ENCODE peak calls at places on chromosomes 7 and 10, in six cellular contexts. A is GM23248; Y is iPS DF 6.9; M is H9; O is cardiac muscle cell; T is CD4-positive, alpha-beta T cell. C is an unnamed sample.

GRCh38 chr7:79806161-79806734 is 328.4 kb upstream of the GNAI1 start:
- DNase-seq in Y (no peak), O (no peak), M (no peak), A (peak), T (no peak), C (no peak)

GRCh38 chr10:116748041-116748440 is 5.7 kb upstream of the HSPA12A start:
- DNase-seq in O (no peak), M (no peak), T (no peak), A (peak), Y (no peak), C (no peak)

GRCh38 chr7:56291-56913 is 136.0 kb upstream of the FAM20C start:
- DNase-seq in Y (no peak), T (no peak), O (no peak), M (no peak), A (no peak), C (no peak)

GRCh38 chr10:27256790-27257189 is 16.2 kb upstream of the ACBD5 start:
- DNase-seq in Y (no peak), O (no peak), T (no peak), M (no peak), A (no peak), C (no peak)

GRCh38 chr10:30554443-30554831 is 75.1 kb downstream of the LYZL2 start:
- DNase-seq in T (no peak), Y (no peak), O (no peak), M (no peak), A (no peak), C (no peak)

GRCh38 chr7:94062372-94062771 is 58.2 kb upstream of the BET1 start:
- DNase-seq in Y (no peak), T (no peak), A (peak), O (no peak), M (no peak), C (no peak)

GRCh38 chr10:35992107-35992506 is 350.0 kb upstream of the FZD8 start:
- DNase-seq in Y (no peak), T (no peak), O (no peak), A (no peak), M (no peak), C (no peak)

GRCh38 chr10:92753865-92754264 is 64.1 kb downstream of the HHEX start:
- DNase-seq in T (no peak), A (no peak), M (no peak), O (no peak), Y (no peak), C (no peak)

GRCh38 chr7:7176421-7177043 is 5.8 kb upstream of the C1GALT1 start:
- DNase-seq in A (peak), T (no peak), M (no peak), O (no peak), Y (no peak), C (no peak)

GRCh38 chr10:14693891-14694290 is 80.8 kb downstream of the FAM107B start:
- DNase-seq in Y (no peak), T (no peak), M (no peak), A (no peak), O (no peak), C (no peak)

GRCh38 chr7:137441451-137441850 is 97.9 kb upstream of the PTN start:
- DNase-seq in O (no peak), Y (no peak), T (no peak), M (no peak), A (peak), C (no peak)

GRCh38 chr10:33539137-33539536 is 204.7 kb upstream of the NRP1 start:
- DNase-seq in M (no peak), Y (no peak), O (no peak), A (no peak), T (no peak), C (no peak)

GRCh38 chr7:151139071-151139521 is 28.4 kb downstream of the GBX1 start:
- DNase-seq in T (no peak), A (no peak), O (no peak), M (no peak), Y (no peak), C (no peak)

GRCh38 chr7:92723978-92724377 is 112.4 kb downstream of the CDK6 start:
- DNase-seq in O (no peak), A (no peak), Y (peak), T (no peak), M (peak), C (no peak)

GRCh38 chr10:102134416-102134815 is 1.6 kb downstream of the PPRC1 start:
- DNase-seq in Y (no peak), M (no peak), T (no peak), O (no peak), A (no peak), C (no peak)

GRCh38 chr7:95472521-95473160 is 13.1 kb upstream of the ASB4 start:
- DNase-seq in M (no peak), Y (no peak), O (no peak), A (peak), T (no peak), C (no peak)

GRCh38 chr7:4774804-4775280 is 581 bp upstream of the AP5Z1 start:
- DNase-seq in A (peak), Y (no peak), T (no peak), M (no peak), O (no peak), C (peak)

GRCh38 chr7:4772306-4772705 is 3.1 kb upstream of the AP5Z1 start:
- DNase-seq in O (no peak), Y (no peak), M (no peak), A (no peak), T (no peak), C (no peak)

GRCh38 chr7:4776160-4776623 is 769 bp downstream of the AP5Z1 start:
- DNase-seq in A (peak), T (no peak), Y (no peak), M (no peak), O (no peak), C (no peak)

GRCh38 chr7:4775281-4776159 is at the start of gene AP5Z1:
- DNase-seq in M (peak), A (peak), O (peak), T (peak), Y (peak), C (peak)

GRCh38 chr7:4774007-4774406 is 1.4 kb upstream of the AP5Z1 start:
- DNase-seq in A (no peak), Y (no peak), O (no peak), M (no peak), T (no peak), C (no peak)
- H3K27ac ChIP-seq in A (peak), Y (no peak), O (no peak), M (no peak), T (peak), C (peak)

GRCh38 chr10:3467052-3467906 is 294.7 kb upstream of the PITRM1 start:
- DNase-seq in O (no peak), M (peak), A (peak), Y (no peak), T (no peak), C (no peak)
- H3K27ac ChIP-seq in O (no peak), M (no peak), A (peak), Y (no peak), T (no peak), C (peak)

GRCh38 chr7:102933763-102934162 is 21.0 kb downstream of the LRRC17 start:
- DNase-seq in Y (no peak), A (peak), M (peak), T (no peak), O (no peak), C (no peak)

GRCh38 chr7:102934267-102934666 is 21.5 kb downstream of the LRRC17 start:
- DNase-seq in Y (no peak), T (no peak), A (peak), M (no peak), O (no peak), C (no peak)

GRCh38 chr7:102934670-102935069 is 21.9 kb downstream of the LRRC17 start:
- DNase-seq in M (no peak), Y (no peak), T (no peak), A (no peak), O (no peak), C (no peak)

GRCh38 chr7:102938679-102939078 is 25.9 kb downstream of the LRRC17 start:
- DNase-seq in T (no peak), O (no peak), Y (no peak), M (no peak), A (no peak), C (no peak)

GRCh38 chr7:102935450-102936110 is 22.8 kb downstream of the LRRC17 start:
- DNase-seq in M (no peak), A (no peak), O (no peak), T (no peak), Y (no peak), C (no peak)
- H3K27ac ChIP-seq in M (no peak), A (no peak), O (no peak), T (no peak), Y (no peak), C (no peak)

DNA sequence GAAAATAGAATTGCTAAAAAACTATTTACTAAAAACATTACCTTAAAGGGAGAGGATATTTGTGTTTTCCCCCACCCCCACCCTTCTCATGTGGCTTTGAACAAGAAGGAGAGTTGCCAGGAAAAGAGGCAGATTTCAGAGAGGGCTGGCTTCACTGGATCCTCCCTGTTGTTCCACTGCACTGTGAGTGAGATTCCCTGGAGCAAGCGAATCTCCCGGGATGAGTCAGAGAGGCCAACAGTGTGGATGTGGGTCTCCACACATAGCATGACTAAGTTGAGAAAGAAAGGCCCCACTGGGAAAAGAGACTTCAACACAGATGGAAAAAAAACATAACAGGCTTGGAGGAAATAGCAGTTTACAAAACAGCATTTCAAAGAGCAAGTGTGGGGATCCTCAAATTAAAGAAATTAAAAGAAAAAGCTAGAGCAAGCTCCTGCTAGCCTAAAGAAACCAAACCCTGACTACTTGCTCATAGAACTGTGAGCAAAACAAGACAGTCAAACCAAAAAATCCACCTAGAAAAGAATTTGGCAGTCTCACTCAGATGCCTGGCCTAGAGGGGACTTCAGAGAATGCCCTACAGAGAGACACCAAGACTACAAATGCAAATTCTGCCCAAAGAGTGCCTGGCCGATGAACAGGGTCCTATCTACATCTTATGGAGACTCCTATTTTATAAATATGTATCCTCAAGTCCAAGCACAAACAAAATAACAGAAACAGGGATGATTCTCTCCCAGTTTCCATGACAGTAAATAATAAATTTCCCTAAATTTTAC is 3.4 kb downstream of the CAV1 start:
- DNase-seq in O (no peak), A (peak), M (no peak), Y (no peak), T (no peak), C (no peak)
- H3K27ac ChIP-seq in O (no peak), A (peak), M (no peak), Y (no peak), T (no peak), C (no peak)

DNA sequence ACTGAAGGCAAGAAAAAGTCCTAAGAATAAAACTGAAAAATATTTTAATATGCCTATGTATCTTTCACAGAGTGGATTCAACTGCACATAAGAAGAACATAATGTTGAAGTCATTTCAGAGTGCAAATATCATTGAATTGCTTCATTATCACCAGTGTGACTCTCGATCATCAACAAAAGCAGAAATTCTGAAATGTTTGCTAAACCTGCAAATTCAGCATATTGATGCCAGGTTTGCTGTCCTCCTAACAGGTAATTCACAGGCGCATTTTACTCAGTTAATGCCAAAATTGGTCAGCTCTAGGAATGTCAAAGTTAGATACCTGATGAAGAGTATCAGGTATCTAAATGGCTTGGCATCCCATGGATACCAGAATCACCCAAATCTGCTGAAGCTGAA is 52.0 kb downstream of the GDI2 start:
- DNase-seq in A (no peak), T (no peak), Y (no peak), M (no peak), O (no peak), C (no peak)
- H3K27ac ChIP-seq in A (no peak), T (no peak), Y (no peak), M (no peak), O (peak), C (no peak)

GRCh38 chr7:149870701-149871483 is 2.9 kb upstream of the ATP6V0E2 start:
- DNase-seq in O (no peak), T (no peak), A (no peak), Y (no peak), M (peak), C (no peak)

GRCh38 chr7:149873074-149873967 is 448 bp upstream of the ATP6V0E2 start:
- DNase-seq in Y (no peak), T (peak), M (peak), O (peak), A (peak), C (peak)

GRCh38 chr7:149873968-149874643 is at the start of gene ATP6V0E2:
- DNase-seq in A (no peak), T (no peak), Y (no peak), O (no peak), M (no peak), C (no peak)

GRCh38 chr7:149871576-149871975 is 2.2 kb upstream of the ATP6V0E2 start:
- DNase-seq in Y (no peak), A (no peak), O (no peak), T (no peak), M (peak), C (no peak)

DNA sequence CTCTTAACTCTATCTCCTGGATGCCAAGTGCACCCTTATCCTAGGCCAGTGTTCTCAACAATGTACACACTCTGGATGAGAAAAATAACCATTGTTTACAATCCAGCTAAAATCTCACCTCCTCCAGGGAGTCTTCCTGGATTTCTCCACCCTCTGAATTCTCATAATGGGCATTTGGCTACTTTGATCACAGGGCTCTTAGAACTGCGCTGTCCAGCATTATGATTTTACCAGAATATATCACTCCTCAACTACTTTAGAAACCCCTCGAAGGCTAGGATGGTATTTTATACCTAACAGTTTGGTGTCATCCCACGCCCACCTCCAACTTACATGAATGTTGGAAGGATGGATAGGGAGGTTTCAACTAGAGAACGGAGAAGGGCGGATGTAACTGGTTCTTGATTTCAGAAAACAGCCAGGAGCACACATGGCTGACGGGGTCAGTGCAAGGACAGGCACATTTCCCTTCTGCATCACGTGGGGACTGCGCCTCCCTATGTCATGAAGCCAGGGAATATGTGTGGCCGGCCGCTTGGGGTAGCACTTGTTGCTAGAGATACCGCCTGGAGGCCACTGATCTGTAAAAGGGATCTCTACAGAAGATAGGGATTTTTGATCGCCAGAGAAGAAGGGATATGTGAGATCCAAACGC is 1.2 kb upstream of the ATP6V0E2 start:
- DNase-seq in M (peak), T (no peak), A (peak), Y (no peak), O (peak), C (peak)
- H3K27ac ChIP-seq in M (no peak), T (peak), A (peak), Y (no peak), O (peak), C (peak)

GRCh38 chr7:2823124-2823523 is 21.0 kb downstream of the GNA12 start:
- DNase-seq in O (peak), M (no peak), A (no peak), Y (no peak), T (no peak), C (no peak)

GRCh38 chr7:2819954-2820397 is 24.1 kb downstream of the GNA12 start:
- DNase-seq in A (no peak), Y (no peak), T (no peak), O (no peak), M (no peak), C (no peak)

GRCh38 chr7:2821842-2822507 is 22.1 kb downstream of the GNA12 start:
- DNase-seq in M (no peak), T (no peak), A (peak), Y (no peak), O (no peak), C (no peak)

GRCh38 chr7:2820508-2820934 is 23.6 kb downstream of the GNA12 start:
- DNase-seq in T (no peak), M (no peak), O (no peak), Y (no peak), A (peak), C (no peak)

GRCh38 chr7:2821161-2821841 is 22.8 kb downstream of the GNA12 start:
- DNase-seq in A (peak), T (no peak), Y (peak), O (no peak), M (peak), C (no peak)
- H3K27ac ChIP-seq in A (peak), T (no peak), Y (peak), O (peak), M (peak), C (no peak)

GRCh38 chr10:73916761-73917470 is 6.0 kb downstream of the PLAU start:
- DNase-seq in O (no peak), M (no peak), T (no peak), A (no peak), Y (no peak), C (no peak)

GRCh38 chr10:73910764-73911552 is at the start of gene PLAU:
- DNase-seq in M (peak), Y (no peak), A (peak), O (peak), T (no peak), C (no peak)

GRCh38 chr10:73911553-73912004 is 647 bp downstream of the PLAU start:
- DNase-seq in M (no peak), T (no peak), A (peak), Y (no peak), O (no peak), C (no peak)

GRCh38 chr10:73915206-73915851 is 4.4 kb downstream of the PLAU start:
- DNase-seq in Y (no peak), A (no peak), M (no peak), O (no peak), T (no peak), C (no peak)

DNA sequence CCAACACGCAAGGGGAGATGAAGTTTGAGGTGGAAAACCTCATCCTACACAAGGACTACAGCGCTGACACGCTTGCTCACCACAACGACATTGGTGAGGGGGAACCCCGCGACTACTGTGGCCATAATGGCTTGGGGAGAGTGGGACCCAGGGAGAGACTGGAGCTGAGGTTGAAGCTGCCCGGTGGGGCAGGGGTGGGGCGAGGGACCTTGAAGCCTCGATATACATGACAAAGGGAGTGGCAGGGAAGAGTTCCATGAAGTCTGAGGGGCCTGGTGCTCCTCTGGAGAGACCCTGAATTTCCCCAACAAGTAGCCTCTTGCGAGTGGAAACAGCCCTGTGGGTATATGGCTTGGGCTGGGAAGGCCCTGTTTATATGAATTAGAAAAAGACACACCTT is 3.1 kb downstream of the PLAU start:
- DNase-seq in M (no peak), O (no peak), Y (no peak), A (no peak), T (no peak), C (no peak)
- H3K27ac ChIP-seq in M (no peak), O (no peak), Y (no peak), A (no peak), T (no peak), C (no peak)

C was measured in substantia nigra.